ENCODE peak calls at places on chromosome 10, in four cellular contexts. E is GM12878, S is WTC11, D is HepG2. B is an unnamed sample.

GRCh38 chr10:3805791-3806381 is 20.9 kb upstream of the KLF6 start:
- DNase-seq in E (no peak), S (no peak), D (no peak), B (peak)

GRCh38 chr10:47009215-47009838 is 98.1 kb downstream of the PTPN20 start:
- DNase-seq in E (no peak), S (no peak), D (no peak), B (no peak)

GRCh38 chr10:88866454-88866853 is 13.6 kb upstream of the STAMBPL1 start:
- DNase-seq in E (no peak), S (no peak), D (no peak), B (no peak)

GRCh38 chr10:122561212-122561611 is 658 bp downstream of the DMBT1 start:
- DNase-seq in E (no peak), S (no peak), D (no peak), B (no peak)

GRCh38 chr10:124579003-124579384 is 117.4 kb downstream of the LHPP start:
- DNase-seq in E (no peak), S (no peak), D (no peak), B (no peak)

GRCh38 chr10:90112681-90113080 is 411.3 kb downstream of the KIF20B start:
- DNase-seq in E (no peak), S (no peak), D (no peak), B (no peak)

GRCh38 chr10:20372748-20373147 is 524.4 kb downstream of the NEBL start:
- DNase-seq in E (no peak), S (no peak), D (no peak), B (no peak)

GRCh38 chr10:43125274-43125845 is 12.9 kb upstream of the CSGALNACT2 start:
- DNase-seq in E (no peak), S (no peak), D (no peak), B (no peak)

GRCh38 chr10:79081353-79082034 is 12.7 kb downstream of the ZMIZ1 start:
- DNase-seq in E (no peak), S (no peak), D (no peak), B (no peak)

GRCh38 chr10:6191569-6191968 is 11.2 kb upstream of the PFKFB3 start:
- DNase-seq in E (no peak), S (no peak), D (no peak), B (no peak)

GRCh38 chr10:84076540-84077195 is 62.6 kb upstream of the GHITM start:
- DNase-seq in E (no peak), S (peak), D (peak), B (peak)

GRCh38 chr10:77592946-77593636 is 44.5 kb downstream of the KCNMA1 start:
- DNase-seq in E (no peak), S (no peak), D (no peak), B (no peak)

GRCh38 chr10:45151467-45152214 is 150.9 kb downstream of the ZNF22 start:
- DNase-seq in E (no peak), S (no peak), D (no peak), B (no peak)

GRCh38 chr10:126058507-126058906 is 162.1 kb downstream of the FANK1 start:
- DNase-seq in E (no peak), S (no peak), D (no peak), B (no peak)

GRCh38 chr10:43644252-43644651 is 4.4 kb downstream of the ZNF32 start:
- DNase-seq in E (no peak), S (no peak), D (no peak), B (no peak)

GRCh38 chr10:97500297-97500575 is 1.5 kb downstream of the UBTD1 start:
- DNase-seq in E (no peak), S (no peak), D (no peak), B (no peak)

GRCh38 chr10:71580926-71581325 is 138.7 kb downstream of the C10orf105 start:
- DNase-seq in E (no peak), S (no peak), D (no peak), B (no peak)

GRCh38 chr10:122112625-122113160 is 123.7 kb downstream of the TACC2 start:
- DNase-seq in E (no peak), S (peak), D (peak), B (peak)

GRCh38 chr10:8227246-8227645 is 172.8 kb downstream of the GATA3 start:
- DNase-seq in E (no peak), S (no peak), D (no peak), B (no peak)

GRCh38 chr10:10526846-10527245 is 490.8 kb upstream of the CELF2 start:
- DNase-seq in E (no peak), S (no peak), D (no peak), B (no peak)

GRCh38 chr10:116992183-116992582 is 12.8 kb downstream of the SHTN1 start:
- DNase-seq in E (no peak), S (no peak), D (no peak), B (no peak)

GRCh38 chr10:1736180-1736971 is 949 bp downstream of the ADARB2 start:
- DNase-seq in E (no peak), S (no peak), D (no peak), B (no peak)

GRCh38 chr10:78846770-78847169 is 222.0 kb upstream of the ZMIZ1 start:
- DNase-seq in E (no peak), S (no peak), D (no peak), B (no peak)

GRCh38 chr10:90913774-90914420 is 7.0 kb downstream of the ANKRD1 start:
- DNase-seq in E (no peak), S (no peak), D (no peak), B (no peak)

GRCh38 chr10:123908379-123908778 is 16.8 kb upstream of the CPXM2 start:
- DNase-seq in E (no peak), S (no peak), D (no peak), B (no peak)

GRCh38 chr10:73248259-73248724 is 1.2 kb upstream of the DNAJC9 start:
- DNase-seq in E (no peak), S (no peak), D (no peak), B (peak)

GRCh38 chr10:48700071-48700470 is 15.4 kb downstream of the WDFY4 start:
- DNase-seq in E (no peak), S (no peak), D (no peak), B (no peak)

GRCh38 chr10:123911866-123912265 is 20.3 kb upstream of the CPXM2 start:
- DNase-seq in E (no peak), S (no peak), D (no peak), B (no peak)

GRCh38 chr10:96125142-96125515 is 5.0 kb upstream of the ZNF518A start:
- DNase-seq in E (no peak), S (no peak), D (peak), B (no peak)

GRCh38 chr10:6321880-6322279 is 119.1 kb downstream of the PFKFB3 start:
- DNase-seq in E (no peak), S (no peak), D (no peak), B (no peak)

GRCh38 chr10:73060738-73061635 is 35.7 kb downstream of the P4HA1 start:
- DNase-seq in E (no peak), S (no peak), D (peak), B (peak)

GRCh38 chr10:102421645-102422585 is 1.3 kb downstream of the FBXL15 start:
- DNase-seq in E (no peak), S (peak), D (peak), B (peak)

GRCh38 chr10:77669892-77670291 is 32.3 kb upstream of the KCNMA1 start:
- DNase-seq in E (no peak), S (no peak), D (no peak), B (no peak)

GRCh38 chr10:86349474-86349873 is 17.1 kb downstream of the GRID1 start:
- DNase-seq in E (no peak), S (peak), D (peak), B (peak)

GRCh38 chr10:70174058-70174741 is 3.9 kb upstream of the SAR1A start:
- DNase-seq in E (no peak), S (no peak), D (peak), B (peak)

GRCh38 chr10:133357293-133358151 is at the start of gene FUOM:
- DNase-seq in E (no peak), S (peak), D (peak), B (peak)
- TF ChIP-seq CREM in E (peak), S (peak), D (no peak), B (no peak)

GRCh38 chr10:130767116-130767730 is 544.3 kb downstream of the TCERG1L start:
- DNase-seq in E (no peak), S (no peak), D (no peak), B (no peak)
- TF ChIP-seq CREM in E (no peak), S (no peak), D (no peak), B (no peak)

DNA sequence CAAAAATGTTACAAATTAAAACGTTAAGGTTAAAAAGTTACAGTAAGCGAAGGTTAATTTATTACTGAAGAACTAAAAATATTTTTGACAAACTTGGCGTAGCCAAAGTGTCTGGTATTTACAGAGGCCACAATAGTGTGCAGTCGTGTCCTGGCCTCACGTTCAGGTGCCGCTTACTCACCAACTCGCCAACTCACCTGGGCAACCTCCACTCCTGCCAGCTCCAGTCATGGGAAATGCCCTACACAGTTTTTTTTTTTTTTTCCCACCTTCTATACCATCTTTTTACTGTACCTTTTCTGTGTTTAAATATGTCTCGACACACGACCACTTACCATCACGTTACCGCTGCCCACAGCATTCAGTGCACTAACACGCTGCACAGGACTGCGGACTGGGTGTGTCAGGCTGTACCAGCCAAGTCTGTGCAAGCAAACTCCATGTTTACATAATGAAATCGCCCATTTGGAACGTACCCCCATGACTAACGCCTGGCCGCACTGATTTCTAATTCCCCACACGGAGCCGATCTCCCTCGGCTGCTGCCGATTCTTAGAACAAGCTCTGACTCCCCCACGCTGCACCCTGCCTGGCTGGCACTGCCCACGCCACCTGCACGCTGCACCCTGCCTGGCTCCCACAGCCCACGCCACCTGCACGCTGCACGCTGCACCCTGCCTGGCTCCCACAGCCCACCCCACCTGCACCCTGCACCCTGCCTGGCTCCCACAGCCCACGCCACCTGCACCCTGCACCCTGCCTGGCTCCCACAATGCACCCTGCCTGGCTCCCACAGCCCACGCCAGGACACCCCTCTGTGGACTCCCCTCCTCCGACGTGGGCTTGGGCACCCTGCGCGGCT is 203.2 kb downstream of the ZMYND11 start:
- DNase-seq in E (no peak), S (no peak), D (no peak), B (no peak)
- TF ChIP-seq CREM in E (no peak), S (no peak), D (no peak), B (no peak)

GRCh38 chr10:22599636-22600228 is 114.6 kb downstream of the PIP4K2A start:
- DNase-seq in E (no peak), S (no peak), D (no peak), B (no peak)
- TF ChIP-seq CREM in E (no peak), S (no peak), D (no peak), B (no peak)

DNA sequence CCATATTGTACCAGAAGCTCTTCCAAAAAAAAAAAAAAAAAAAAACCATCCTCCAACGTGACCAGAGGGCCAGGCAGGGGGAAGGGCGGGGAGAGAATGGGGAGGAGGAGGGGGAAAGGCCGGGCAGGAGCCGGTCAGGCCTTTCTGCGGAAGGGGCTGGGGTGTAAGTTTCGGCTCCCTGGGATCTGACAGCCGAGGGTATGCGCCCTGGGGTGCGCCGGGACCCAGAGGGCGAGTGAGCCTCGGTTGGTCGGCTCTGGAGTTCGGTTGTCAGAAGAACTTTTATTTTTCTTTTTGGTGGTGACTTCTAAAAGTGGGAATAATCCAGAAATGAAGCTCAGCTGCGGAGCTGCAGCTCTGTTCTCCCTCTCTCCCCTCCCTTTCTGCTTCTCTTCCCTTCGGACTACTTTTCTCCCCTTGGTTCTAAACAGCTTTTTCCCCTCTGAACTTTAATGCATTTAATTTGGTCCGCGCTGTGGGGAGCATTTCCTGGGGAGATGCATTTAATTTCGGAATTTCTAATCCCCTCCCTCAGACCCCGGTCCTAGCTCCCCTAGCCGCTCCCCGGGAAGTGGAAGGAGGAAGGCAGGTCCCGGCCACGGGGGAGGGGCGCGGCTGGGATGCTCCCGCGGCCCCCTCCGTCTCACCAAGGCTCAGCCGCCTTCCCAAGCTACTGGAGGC is 3.9 kb upstream of the PAX2 start:
- DNase-seq in E (no peak), S (no peak), D (no peak), B (no peak)
- TF ChIP-seq CREM in E (no peak), S (no peak), D (no peak), B (no peak)

GRCh38 chr10:132296671-132297443 is 10.9 kb downstream of the STK32C start:
- DNase-seq in E (no peak), S (no peak), D (no peak), B (no peak)
- TF ChIP-seq CREM in E (no peak), S (no peak), D (no peak), B (no peak)

GRCh38 chr10:110558034-110558433 is 9.5 kb upstream of the SMC3 start:
- DNase-seq in E (no peak), S (no peak), D (no peak), B (no peak)

GRCh38 chr10:110560012-110560411 is 7.5 kb upstream of the SMC3 start:
- DNase-seq in E (no peak), S (no peak), D (no peak), B (no peak)

GRCh38 chr10:110556296-110556695 is 11.2 kb upstream of the SMC3 start:
- DNase-seq in E (no peak), S (no peak), D (no peak), B (no peak)

GRCh38 chr10:110553905-110554304 is 13.6 kb upstream of the SMC3 start:
- DNase-seq in E (no peak), S (no peak), D (no peak), B (no peak)

DNA sequence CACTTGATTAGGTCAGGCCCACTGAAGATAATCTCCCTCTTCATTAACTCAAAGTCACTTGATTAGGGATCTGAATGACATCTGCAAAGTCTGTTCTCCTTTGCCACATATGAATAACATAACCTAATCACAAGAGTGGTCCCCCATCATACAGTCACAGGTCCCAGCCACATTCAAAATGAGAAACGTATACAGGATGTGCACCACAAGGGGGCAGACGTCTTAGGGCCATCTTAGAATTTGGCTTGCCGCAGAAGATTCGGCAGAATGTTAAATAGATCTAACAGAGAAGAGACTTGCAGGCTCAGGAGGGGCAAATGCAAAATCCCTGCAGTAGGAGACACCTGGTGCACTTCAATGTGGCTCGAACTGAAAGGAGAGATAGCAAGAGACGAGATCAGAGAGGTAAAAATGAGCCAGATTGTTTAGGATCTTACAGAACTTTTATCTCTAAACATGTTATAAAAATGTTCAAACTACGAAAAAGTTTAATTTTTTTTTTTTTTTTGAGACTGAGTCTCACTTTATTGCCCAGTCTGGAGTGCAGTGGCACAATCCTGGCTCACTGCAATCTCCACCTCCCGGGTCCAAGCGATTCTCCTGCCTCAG is 10.4 kb upstream of the SMC3 start:
- DNase-seq in E (no peak), S (peak), D (peak), B (peak)
- TF ChIP-seq CREM in E (no peak), S (no peak), D (no peak), B (peak)

GRCh38 chr10:62194924-62195674 is 73.5 kb downstream of the RTKN2 start:
- DNase-seq in E (no peak), S (no peak), D (no peak), B (no peak)

GRCh38 chr10:62196528-62196927 is 72.1 kb downstream of the RTKN2 start:
- DNase-seq in E (no peak), S (no peak), D (no peak), B (no peak)

GRCh38 chr10:62193479-62193878 is 75.2 kb downstream of the RTKN2 start:
- DNase-seq in E (no peak), S (no peak), D (no peak), B (no peak)

GRCh38 chr10:62199584-62199983 is 69.1 kb downstream of the RTKN2 start:
- DNase-seq in E (peak), S (no peak), D (peak), B (no peak)

DNA sequence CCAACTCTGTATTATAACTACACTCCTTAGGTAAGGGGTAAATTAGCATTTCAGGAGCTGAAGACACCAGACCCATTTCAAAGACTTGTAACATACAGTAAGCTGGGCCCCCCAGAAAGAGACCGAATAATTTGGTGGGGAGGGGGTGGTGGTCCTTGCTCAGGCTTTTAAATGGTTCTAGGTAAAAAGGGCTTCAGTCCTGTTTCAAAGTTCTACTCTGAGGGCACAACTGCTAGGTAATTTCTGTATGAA is 73.0 kb downstream of the RTKN2 start:
- DNase-seq in E (no peak), S (no peak), D (no peak), B (no peak)
- TF ChIP-seq CREM in E (no peak), S (no peak), D (no peak), B (no peak)

GRCh38 chr10:109203616-109204375 is 719.5 kb downstream of the XPNPEP1 start:
- DNase-seq in E (no peak), S (no peak), D (no peak), B (no peak)

GRCh38 chr10:109207361-109207760 is 716.0 kb downstream of the XPNPEP1 start:
- DNase-seq in E (no peak), S (no peak), D (no peak), B (no peak)

GRCh38 chr10:109205929-109206585 is 717.3 kb downstream of the XPNPEP1 start:
- DNase-seq in E (no peak), S (no peak), D (no peak), B (no peak)
- TF ChIP-seq CREM in E (no peak), S (no peak), D (no peak), B (no peak)

B was measured in K562.